ENCODE peak calls at places on chromosomes 16 and 17, in eight cellular contexts. C is brain pericyte, B is ascending aorta, E is mucosa of gallbladder, Q is naive B cell, N is T-helper 1 cell, X is RCC 7860, G is HFF-Myc. L is an unnamed sample.

GRCh38 chr16:11233727-11234376 is 22.2 kb downstream of the SOCS1 start:
- DNase-seq in C (no peak), B (no peak), E (no peak), Q (no peak), N (no peak), X (no peak), G (no peak), L (no peak)

GRCh38 chr17:6437466-6437865 is 2.5 kb upstream of the AIPL1 start:
- DNase-seq in C (no peak), B (no peak), E (no peak), Q (no peak), N (no peak), X (no peak), G (no peak), L (no peak)

GRCh38 chr16:14378131-14378551 is 251.9 kb downstream of the PARN start:
- DNase-seq in C (no peak), B (no peak), E (no peak), Q (no peak), N (no peak), X (no peak), G (peak), L (no peak)

GRCh38 chr17:73228748-73229236 is 32.9 kb downstream of the CPSF4L start:
- DNase-seq in C (no peak), B (no peak), E (peak), Q (no peak), N (no peak), X (peak), G (peak), L (peak)

GRCh38 chr16:82524939-82525338 is 101.8 kb upstream of the CDH13 start:
- DNase-seq in C (no peak), B (no peak), E (no peak), Q (no peak), N (no peak), X (no peak), G (no peak), L (no peak)

GRCh38 chr17:48278755-48279491 is 151.1 kb downstream of the SKAP1 start:
- DNase-seq in C (no peak), B (no peak), E (no peak), Q (no peak), N (no peak), X (no peak), G (no peak), L (no peak)

GRCh38 chr17:40445769-40446468 is 2.7 kb downstream of the IGFBP4 start:
- DNase-seq in C (no peak), B (no peak), E (no peak), Q (no peak), N (no peak), X (no peak), G (no peak), L (no peak)

GRCh38 chr17:58741121-58741625 is 14.5 kb upstream of the PPM1E start:
- DNase-seq in C (no peak), B (no peak), E (no peak), Q (no peak), N (no peak), X (no peak), G (no peak), L (no peak)

GRCh38 chr17:17840751-17841591 is 4.2 kb upstream of the SREBF1 start:
- DNase-seq in C (no peak), B (no peak), E (peak), Q (no peak), N (no peak), X (no peak), G (no peak), L (no peak)

GRCh38 chr17:72343911-72344310 is 223.1 kb downstream of the SOX9 start:
- DNase-seq in C (no peak), B (no peak), E (no peak), Q (no peak), N (no peak), X (no peak), G (no peak), L (no peak)

GRCh38 chr17:63478814-63479494 is 2.1 kb downstream of the ACE start:
- DNase-seq in C (no peak), B (no peak), E (peak), Q (peak), N (peak), X (peak), G (peak), L (peak)

GRCh38 chr16:19410435-19411153 is 7.1 kb upstream of the TMC5 start:
- DNase-seq in C (no peak), B (no peak), E (no peak), Q (no peak), N (peak), X (no peak), G (no peak), L (peak)

GRCh38 chr17:17324616-17325015 is 21.4 kb downstream of the NT5M start:
- DNase-seq in C (no peak), B (no peak), E (no peak), Q (no peak), N (no peak), X (no peak), G (no peak), L (no peak)

GRCh38 chr16:86362155-86362849 is 148.0 kb upstream of the FOXF1 start:
- DNase-seq in C (no peak), B (no peak), E (no peak), Q (no peak), N (no peak), X (no peak), G (no peak), L (no peak)

GRCh38 chr16:25158401-25158800 is 46.9 kb downstream of the LCMT1 start:
- DNase-seq in C (no peak), B (no peak), E (no peak), Q (no peak), N (no peak), X (no peak), G (no peak), L (no peak)

GRCh38 chr17:4448197-4448980 is 14.6 kb downstream of the SPNS3 start:
- DNase-seq in C (no peak), B (no peak), E (no peak), Q (no peak), N (no peak), X (no peak), G (no peak), L (no peak)

GRCh38 chr17:82529914-82530300 is 10.4 kb downstream of the FOXK2 start:
- DNase-seq in C (no peak), B (no peak), E (no peak), Q (no peak), N (no peak), X (no peak), G (no peak), L (no peak)

GRCh38 chr17:16463341-16464000 is 28.5 kb downstream of the LRRC75A start:
- DNase-seq in C (no peak), B (no peak), E (peak), Q (no peak), N (no peak), X (no peak), G (no peak), L (no peak)

GRCh38 chr16:23739516-23739915 is 15.3 kb upstream of the CHP2 start:
- DNase-seq in C (no peak), B (no peak), E (no peak), Q (no peak), N (no peak), X (no peak), G (no peak), L (no peak)

GRCh38 chr17:43556292-43556691 is 10.2 kb upstream of the ETV4 start:
- DNase-seq in C (no peak), B (no peak), E (peak), Q (no peak), N (no peak), X (no peak), G (peak), L (peak)

GRCh38 chr17:45983614-45984310 is 15.3 kb upstream of the STH start:
- DNase-seq in C (no peak), B (no peak), E (no peak), Q (no peak), N (no peak), X (no peak), G (no peak), L (no peak)

GRCh38 chr17:77374170-77374936 is 233.6 kb downstream of the SEC14L1 start:
- DNase-seq in C (peak), B (peak), E (peak), Q (peak), N (peak), X (no peak), G (no peak), L (peak)

GRCh38 chr16:46607529-46607928 is 13.7 kb downstream of the SHCBP1 start:
- DNase-seq in C (no peak), B (no peak), E (no peak), Q (peak), N (no peak), X (peak), G (no peak), L (no peak)

GRCh38 chr17:73311781-73312641 is at the start of gene CDC42EP4:
- DNase-seq in C (peak), B (peak), E (peak), Q (peak), N (peak), X (peak), G (no peak), L (peak)

GRCh38 chr16:86110134-86110533 is 211.2 kb downstream of the IRF8 start:
- DNase-seq in C (no peak), B (no peak), E (no peak), Q (no peak), N (no peak), X (no peak), G (no peak), L (no peak)